ENCODE peak calls at places on chromosomes 12 and 14, in seven cellular contexts. N is HepG2, D is body of pancreas, O is uterus, S is A549, W is transverse colon, T is IMR-90. E is an unnamed sample.

GRCh38 chr12:109573029-109573913 is at the start of the genes MMAB and MVK:
- DNase-seq in N (peak), D (peak), O (peak), S (peak), W (peak), T (peak), E (peak)

GRCh38 chr12:18971932-18972331 is 157.6 kb upstream of the PLEKHA5 start:
- DNase-seq in N (no peak), D (no peak), O (no peak), S (no peak), W (no peak), T (no peak), E (no peak)

GRCh38 chr14:24272442-24272841 is 1.0 kb upstream of the RABGGTA start:
- DNase-seq in N (no peak), D (no peak), O (no peak), S (no peak), W (no peak), T (no peak), E (no peak)

GRCh38 chr12:105485926-105486325 is 155.4 kb downstream of the C12orf75 start:
- DNase-seq in N (no peak), D (no peak), O (no peak), S (no peak), W (no peak), T (peak), E (no peak)

GRCh38 chr12:119990382-119990874 is 1.4 kb downstream of the BICDL1 start:
- DNase-seq in N (no peak), D (no peak), O (no peak), S (no peak), W (no peak), T (no peak), E (no peak)

GRCh38 chr12:5509122-5509521 is 77.2 kb downstream of the NTF3 start:
- DNase-seq in N (no peak), D (no peak), O (no peak), S (no peak), W (no peak), T (no peak), E (no peak)

GRCh38 chr14:24339284-24340151 is at the start of gene RIPK3:
- DNase-seq in N (no peak), D (peak), O (no peak), S (no peak), W (peak), T (no peak), E (no peak)

GRCh38 chr14:75282166-75282547 is 3.5 kb downstream of the FOS start:
- DNase-seq in N (no peak), D (no peak), O (no peak), S (no peak), W (peak), T (peak), E (no peak)

GRCh38 chr12:31485570-31485969 is 105.4 kb downstream of the DENND5B start:
- DNase-seq in N (no peak), D (no peak), O (no peak), S (no peak), W (no peak), T (peak), E (no peak)

GRCh38 chr12:47885012-47885501 is 19.7 kb downstream of the VDR start:
- DNase-seq in N (no peak), D (no peak), O (no peak), S (no peak), W (no peak), T (no peak), E (no peak)

DNA sequence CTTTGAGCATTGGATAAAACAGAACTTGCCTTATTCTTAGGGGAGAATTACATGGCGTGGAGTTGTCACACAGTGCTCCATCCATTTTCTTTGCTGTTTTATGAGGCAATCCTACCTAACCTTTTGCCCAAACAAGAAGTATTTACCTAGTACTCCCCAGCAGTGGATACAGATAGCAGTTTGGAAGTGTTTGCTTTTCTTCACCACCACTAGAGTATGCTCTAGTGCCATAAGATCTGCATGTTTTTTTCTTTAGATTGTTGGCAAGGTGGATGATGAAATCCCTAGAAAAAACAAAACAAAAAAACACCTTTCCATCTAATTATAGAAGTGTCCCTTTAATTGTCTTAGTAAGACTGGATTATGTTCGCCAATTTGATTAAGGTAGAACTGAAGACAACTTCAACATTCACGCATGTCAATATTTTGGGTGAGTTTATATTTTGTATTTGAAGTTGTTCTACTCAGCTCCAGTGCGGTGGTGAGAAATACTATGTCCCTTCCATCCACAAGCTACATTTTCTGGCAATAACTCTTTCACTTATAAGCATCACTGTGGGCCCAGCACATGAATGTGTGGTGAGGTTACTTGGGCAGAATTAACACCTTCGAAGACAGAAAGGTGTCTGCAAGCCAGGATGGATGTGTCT is 23.6 kb upstream of the TMEM260 start:
- DNase-seq in N (peak), D (no peak), O (no peak), S (peak), W (no peak), T (peak), E (no peak)
- TF ChIP-seq POLR2A in N (no peak), D (no peak), O (no peak), S (no peak), W (no peak), T (no peak), E (no peak)

GRCh38 chr14:68895304-68895703 is 83.8 kb downstream of the ACTN1 start:
- DNase-seq in N (no peak), D (no peak), O (no peak), S (no peak), W (no peak), T (no peak), E (no peak)

GRCh38 chr14:68897559-68898160 is 81.4 kb downstream of the ACTN1 start:
- DNase-seq in N (no peak), D (no peak), O (no peak), S (no peak), W (no peak), T (no peak), E (no peak)

GRCh38 chr14:68899033-68899603 is 80.0 kb downstream of the ACTN1 start:
- DNase-seq in N (no peak), D (no peak), O (no peak), S (no peak), W (no peak), T (no peak), E (no peak)

GRCh38 chr14:68896132-68896531 is 83.0 kb downstream of the ACTN1 start:
- DNase-seq in N (no peak), D (no peak), O (no peak), S (no peak), W (no peak), T (no peak), E (no peak)

GRCh38 chr14:68898248-68899032 is 80.7 kb downstream of the ACTN1 start:
- DNase-seq in N (no peak), D (no peak), O (no peak), S (no peak), W (no peak), T (no peak), E (no peak)
- TF ChIP-seq POLR2A in N (no peak), D (no peak), O (no peak), S (no peak), W (no peak), T (no peak), E (no peak)

GRCh38 chr12:69875416-69875815 is 50.4 kb downstream of the MYRFL start:
- DNase-seq in N (no peak), D (no peak), O (no peak), S (no peak), W (no peak), T (no peak), E (no peak)
- TF ChIP-seq POLR2A in N (no peak), D (no peak), O (no peak), S (no peak), W (no peak), T (no peak), E (no peak)

GRCh38 chr14:73785834-73786631 is 65.6 kb upstream of the PTGR2 start:
- DNase-seq in N (peak), D (peak), O (peak), S (peak), W (peak), T (peak), E (no peak)

GRCh38 chr14:73786632-73786941 is 65.0 kb upstream of the PTGR2 start:
- DNase-seq in N (no peak), D (peak), O (peak), S (peak), W (peak), T (peak), E (no peak)

GRCh38 chr14:73787760-73788508 is 63.7 kb upstream of the PTGR2 start:
- DNase-seq in N (no peak), D (no peak), O (no peak), S (no peak), W (no peak), T (peak), E (no peak)

GRCh38 chr14:73785336-73785833 is 66.2 kb upstream of the PTGR2 start:
- DNase-seq in N (peak), D (peak), O (peak), S (peak), W (peak), T (peak), E (no peak)

DNA sequence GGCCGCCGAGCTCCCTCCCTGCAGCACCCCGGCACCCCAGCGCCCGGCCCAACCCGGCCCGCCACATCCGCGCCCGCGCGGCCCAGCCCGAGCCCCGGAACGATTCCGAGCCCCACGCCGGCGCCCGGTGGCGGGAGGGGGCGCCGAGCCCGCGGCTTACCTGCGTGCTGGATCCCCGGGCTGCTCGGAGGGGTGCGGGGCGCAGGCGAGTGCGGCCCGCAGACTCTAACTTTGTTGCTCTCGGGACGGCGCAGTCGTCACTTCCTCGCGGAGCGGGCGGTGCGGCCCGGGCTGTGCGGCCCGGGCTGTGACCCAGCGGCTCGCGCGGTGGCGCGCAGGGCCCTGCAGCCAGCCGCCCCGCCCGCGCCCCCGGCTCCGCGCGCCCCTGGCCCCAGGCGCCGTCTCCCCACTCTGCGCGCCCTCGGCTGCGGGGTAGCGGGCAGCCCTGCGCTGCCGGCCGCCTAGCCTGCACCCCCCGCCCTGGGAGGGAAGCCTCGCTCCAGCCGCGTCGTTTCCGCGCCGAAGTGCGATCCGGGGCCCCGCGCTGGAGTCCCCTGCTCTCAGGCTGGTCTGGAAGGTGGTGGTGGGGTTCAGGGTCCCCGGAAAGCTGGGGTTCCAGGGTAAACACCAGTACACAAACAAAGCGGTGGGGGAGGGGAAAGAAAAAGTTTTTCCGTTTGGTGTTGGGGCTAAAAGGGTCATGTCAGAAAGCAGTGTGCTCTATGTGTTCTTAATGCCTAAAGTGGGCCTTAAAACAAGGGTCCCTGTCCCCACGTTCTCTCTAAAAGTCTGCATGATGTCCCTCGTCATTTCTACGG is 64.5 kb upstream of the PTGR2 start:
- DNase-seq in N (no peak), D (peak), O (peak), S (peak), W (peak), T (peak), E (no peak)
- TF ChIP-seq POLR2A in N (peak), D (peak), O (peak), S (peak), W (peak), T (no peak), E (peak)

GRCh38 chr12:89529738-89530137 is 3.9 kb upstream of the POC1B start:
- DNase-seq in N (peak), D (no peak), O (no peak), S (peak), W (no peak), T (peak), E (peak)

GRCh38 chr12:89528434-89528833 is 2.6 kb upstream of the POC1B start:
- DNase-seq in N (no peak), D (no peak), O (no peak), S (no peak), W (no peak), T (no peak), E (no peak)

GRCh38 chr12:89524201-89525001 is at the start of gene GALNT4:
- DNase-seq in N (peak), D (peak), O (peak), S (peak), W (peak), T (peak), E (peak)

GRCh38 chr12:89525002-89525823 is 617 bp upstream of the GALNT4 start:
- DNase-seq in N (peak), D (peak), O (peak), S (peak), W (peak), T (peak), E (peak)

DNA sequence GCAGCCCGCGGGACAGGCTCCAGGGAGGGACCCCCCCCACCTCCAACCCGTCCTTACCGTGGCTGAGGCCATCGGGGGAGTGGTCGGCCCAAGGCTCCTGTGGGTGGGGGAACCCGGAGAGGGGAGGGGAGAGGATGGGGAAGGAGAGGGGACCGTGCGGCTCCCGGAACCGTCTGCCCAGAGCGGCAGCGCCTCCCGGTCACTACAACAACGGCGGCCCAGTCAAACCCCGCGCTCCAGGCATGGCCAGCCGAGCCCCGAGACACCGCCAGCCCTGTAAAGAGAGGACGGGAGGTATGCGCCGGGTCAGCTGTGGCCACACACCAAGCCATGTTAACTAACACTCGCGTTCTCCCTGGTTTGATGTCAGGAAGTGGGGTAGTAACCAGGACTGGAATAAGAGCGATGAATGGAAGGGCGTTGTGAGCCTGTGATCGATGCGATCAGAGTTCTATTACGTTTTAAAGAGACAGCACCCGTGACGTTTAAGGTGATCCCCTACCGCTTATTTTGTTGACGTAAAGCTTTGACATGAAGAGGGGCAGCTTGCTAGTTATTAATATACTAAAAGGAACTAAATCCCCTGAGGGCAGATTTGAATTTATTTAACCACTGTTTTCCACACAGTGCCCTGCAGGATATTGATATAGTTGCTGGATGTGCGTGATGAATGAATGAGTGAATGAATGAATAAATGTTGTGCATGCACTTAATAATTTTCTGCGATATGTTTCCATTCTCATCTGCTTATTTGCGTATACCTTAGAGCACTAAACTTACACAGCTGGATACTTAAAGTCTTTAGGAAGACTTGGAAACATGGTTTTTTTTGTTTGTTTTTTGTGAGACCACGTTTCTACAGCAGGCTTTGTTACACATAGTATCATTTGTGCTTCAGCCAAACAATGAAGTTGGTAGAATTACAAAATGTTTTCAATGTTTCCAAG is at the start of gene POC1B:
- DNase-seq in N (peak), D (peak), O (peak), S (peak), W (peak), T (peak), E (peak)
- TF ChIP-seq POLR2A in N (peak), D (peak), O (peak), S (peak), W (peak), T (no peak), E (no peak)

DNA sequence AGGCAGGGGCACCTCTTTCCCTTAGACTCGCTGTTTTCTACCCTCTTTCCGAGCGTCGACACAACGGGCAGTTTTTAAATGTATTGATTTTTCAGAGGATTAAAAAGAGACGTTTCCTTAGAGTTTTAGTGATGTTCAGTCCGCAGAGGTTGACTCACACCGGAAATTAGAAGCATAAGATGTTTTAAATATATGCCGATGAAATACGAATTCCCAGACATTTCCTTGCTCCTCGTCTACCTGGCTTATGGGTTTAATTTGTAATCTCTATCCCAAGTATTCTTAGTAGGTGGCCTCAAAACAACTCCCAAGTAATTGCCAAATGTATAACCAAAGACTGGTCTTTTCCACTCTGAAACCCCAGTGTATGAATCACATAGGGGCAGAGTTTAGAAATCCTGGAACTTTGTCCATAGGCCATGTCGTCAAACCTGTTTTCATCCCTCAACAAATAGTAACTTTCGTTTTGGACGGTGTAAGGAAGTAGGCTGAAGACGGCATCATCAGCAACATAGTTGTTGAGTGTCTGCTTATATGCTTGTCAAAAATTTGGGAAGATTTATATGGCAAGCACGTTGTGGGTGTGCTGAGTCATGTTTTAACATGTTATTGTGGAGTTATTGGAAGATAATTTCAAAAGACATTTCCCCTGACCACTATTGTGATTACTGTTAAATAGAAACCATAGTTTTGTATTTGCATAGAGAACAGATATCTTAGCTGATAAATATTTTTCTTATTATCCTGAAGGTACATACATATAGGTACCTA is 824 bp downstream of the TBK1 start:
- DNase-seq in N (peak), D (peak), O (no peak), S (peak), W (peak), T (peak), E (peak)
- TF ChIP-seq POLR2A in N (no peak), D (no peak), O (no peak), S (no peak), W (no peak), T (peak), E (no peak)

DNA sequence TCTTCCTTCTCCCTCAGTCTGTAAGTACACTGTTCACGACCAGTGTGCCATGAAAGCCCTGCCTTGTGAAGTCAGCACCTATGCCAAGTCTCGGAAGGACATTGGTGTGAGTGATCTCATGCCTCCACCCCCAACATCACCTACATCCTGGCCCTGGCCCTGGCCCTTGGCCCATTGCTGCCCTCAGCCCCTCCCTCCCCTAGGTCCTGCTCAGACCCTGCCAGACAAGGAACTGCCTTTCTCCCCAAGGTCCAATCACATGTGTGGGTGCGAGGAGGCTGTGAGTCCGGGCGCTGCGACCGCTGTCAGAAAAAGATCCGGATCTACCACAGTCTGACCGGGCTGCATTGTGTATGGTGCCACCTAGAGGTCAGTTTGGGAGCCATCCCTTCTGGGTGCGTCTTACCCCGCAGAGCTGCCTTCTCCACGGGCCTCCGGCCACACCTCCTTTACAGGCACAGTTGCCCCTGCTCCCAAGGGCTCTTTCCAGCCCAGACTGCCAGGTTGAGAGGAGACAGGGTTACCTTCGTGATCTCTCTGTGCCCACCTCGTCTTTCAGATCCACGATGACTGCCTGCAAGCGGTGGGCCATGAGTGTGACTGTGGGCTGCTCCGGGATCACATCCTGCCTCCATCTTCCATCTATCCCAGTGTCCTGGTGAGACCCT is 9.2 kb downstream of the DGKA start:
- DNase-seq in N (peak), D (peak), O (peak), S (peak), W (peak), T (peak), E (peak)
- TF ChIP-seq POLR2A in N (no peak), D (no peak), O (no peak), S (no peak), W (no peak), T (no peak), E (no peak)

DNA sequence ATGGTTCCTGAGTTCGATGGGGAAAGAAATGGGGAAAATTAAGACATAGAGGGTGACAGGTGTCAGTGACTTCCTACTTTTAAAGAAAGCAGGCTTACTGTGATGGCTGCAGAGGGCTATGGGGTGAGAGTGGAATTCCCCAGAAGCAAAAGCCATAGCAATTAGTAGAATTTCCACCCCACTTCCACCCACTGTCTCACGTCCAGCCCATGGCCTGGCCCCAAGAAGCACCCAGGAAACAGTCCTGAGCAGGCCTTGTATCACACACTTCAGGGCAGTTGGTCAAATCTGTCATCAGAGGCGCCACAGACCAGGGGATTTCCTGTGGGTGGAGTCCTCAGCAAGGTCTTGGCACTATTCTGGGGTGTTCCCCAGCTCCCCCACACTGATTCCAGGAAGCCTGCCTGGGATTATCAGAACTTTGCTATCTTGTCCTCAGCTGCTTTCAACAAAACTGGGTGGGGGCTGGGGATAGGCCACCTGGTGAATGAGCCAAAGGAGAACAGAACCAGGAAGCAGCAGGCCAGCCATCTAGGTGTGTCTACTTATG is 120.1 kb upstream of the CCND2 start:
- DNase-seq in N (no peak), D (no peak), O (no peak), S (no peak), W (peak), T (no peak), E (no peak)
- TF ChIP-seq POLR2A in N (no peak), D (no peak), O (no peak), S (no peak), W (no peak), T (no peak), E (no peak)